ENCODE peak calls at places on chromosomes 4 and X, in seven cellular contexts. B is BJ; F is COR-L47; M is AG09319; X is transverse colon; K is pancreas; P is activated CD4-positive, alpha-beta T cell treated with anti-CD3 and anti-CD28 coated beads, Interleukin-2, amount 50 U/mL, for 24 hours. J is an unnamed sample.

GRCh38 chrX:130082244-130083106 is 27.8 kb downstream of the ELF4 start:
- DNase-seq in B (no peak), F (no peak), M (no peak), X (peak), K (no peak), P (peak), J (no peak)

GRCh38 chrX:118423558-118423957 is 72.1 kb upstream of the DOCK11 start:
- DNase-seq in B (no peak), F (no peak), M (no peak), X (no peak), K (no peak), P (no peak), J (no peak)

GRCh38 chr4:99134586-99134985 is 9.5 kb downstream of the ADH4 start:
- DNase-seq in B (no peak), F (no peak), M (no peak), X (no peak), K (no peak), P (no peak), J (no peak)

GRCh38 chr4:38145741-38146140 is 185.5 kb downstream of the PTTG2 start:
- DNase-seq in B (no peak), F (no peak), M (no peak), X (no peak), K (no peak), P (no peak), J (no peak)

GRCh38 chr4:85555210-85555609 is 80.3 kb downstream of the ARHGAP24 start:
- DNase-seq in B (no peak), F (no peak), M (no peak), X (no peak), K (no peak), P (no peak), J (no peak)

GRCh38 chr4:7425591-7426468 is 8.9 kb downstream of the PSAPL1 start:
- DNase-seq in B (no peak), F (no peak), M (no peak), X (peak), K (no peak), P (no peak), J (no peak)

GRCh38 chrX:71095971-71096701 is 485 bp downstream of the FOXO4 start:
- DNase-seq in B (no peak), F (no peak), M (no peak), X (peak), K (peak), P (no peak), J (peak)

GRCh38 chr4:40594261-40595178 is 35.1 kb downstream of the RBM47 start:
- DNase-seq in B (no peak), F (no peak), M (peak), X (no peak), K (no peak), P (no peak), J (no peak)

GRCh38 chrX:103464774-103465117 is 54.5 kb downstream of the RAB40A start:
- DNase-seq in B (no peak), F (peak), M (no peak), X (peak), K (no peak), P (peak), J (peak)

GRCh38 chr4:2341261-2341841 is 77.1 kb downstream of the ZFYVE28 start:
- DNase-seq in B (no peak), F (no peak), M (no peak), X (no peak), K (peak), P (no peak), J (no peak)

GRCh38 chrX:93591398-93591797 is 82.0 kb downstream of the NAP1L3 start:
- DNase-seq in B (no peak), F (no peak), M (no peak), X (no peak), K (no peak), P (no peak), J (no peak)

GRCh38 chrX:144768540-144768939 is 478.8 kb upstream of the SPANXN1 start:
- DNase-seq in B (no peak), F (no peak), M (no peak), X (no peak), K (no peak), P (no peak), J (no peak)

GRCh38 chr4:1042352-1043025 is 31.1 kb downstream of the FGFRL1 start:
- DNase-seq in B (no peak), F (no peak), M (no peak), X (no peak), K (no peak), P (no peak), J (no peak)

GRCh38 chrX:15848576-15848975 is 6.0 kb downstream of the AP1S2 start:
- DNase-seq in B (no peak), F (no peak), M (peak), X (no peak), K (no peak), P (no peak), J (no peak)

GRCh38 chr4:132709024-132709423 is 440.1 kb upstream of the PCDH10 start:
- DNase-seq in B (no peak), F (no peak), M (no peak), X (no peak), K (no peak), P (no peak), J (no peak)

GRCh38 chr4:112523008-112523440 is 7.0 kb upstream of the NEUROG2 start:
- DNase-seq in B (no peak), F (no peak), M (no peak), X (peak), K (peak), P (no peak), J (no peak)

GRCh38 chrX:130083656-130084382 is 26.5 kb downstream of the ELF4 start:
- DNase-seq in B (no peak), F (no peak), M (no peak), X (no peak), K (no peak), P (no peak), J (no peak)

GRCh38 chr4:16897991-16898827 is at the start of gene LDB2:
- DNase-seq in B (peak), F (no peak), M (peak), X (peak), K (no peak), P (no peak), J (no peak)

GRCh38 chrX:153646620-153647373 is at the start of gene DUSP9:
- DNase-seq in B (no peak), F (no peak), M (no peak), X (no peak), K (peak), P (no peak), J (no peak)

GRCh38 chr4:124583797-124584196 is 128.7 kb downstream of the ANKRD50 start:
- DNase-seq in B (no peak), F (no peak), M (no peak), X (no peak), K (no peak), P (no peak), J (no peak)

GRCh38 chr4:8282742-8283141 is 13.2 kb downstream of the HTRA3 start:
- DNase-seq in B (no peak), F (no peak), M (no peak), X (no peak), K (peak), P (no peak), J (no peak)

GRCh38 chr4:7581477-7581876 is 146.7 kb upstream of the PSAPL1 start:
- DNase-seq in B (no peak), F (no peak), M (no peak), X (no peak), K (no peak), P (no peak), J (no peak)

GRCh38 chr4:30718889-30719252 is 1.3 kb upstream of the PCDH7 start:
- DNase-seq in B (no peak), F (peak), M (no peak), X (no peak), K (no peak), P (no peak), J (no peak)

GRCh38 chr4:125398263-125398662 is 83.5 kb downstream of the FAT4 start:
- DNase-seq in B (no peak), F (no peak), M (no peak), X (no peak), K (no peak), P (no peak), J (no peak)

GRCh38 chrX:119784747-119785446 is 6.5 kb downstream of the RPL39 start:
- DNase-seq in B (no peak), F (no peak), M (no peak), X (peak), K (no peak), P (peak), J (peak)

GRCh38 chrX:108091878-108092291 is 307 bp downstream of the ATG4A start:
- DNase-seq in B (no peak), F (peak), M (no peak), X (no peak), K (no peak), P (peak), J (no peak)

GRCh38 chr4:102707150-102707549 is 53.6 kb downstream of the MANBA start:
- DNase-seq in B (no peak), F (no peak), M (no peak), X (no peak), K (no peak), P (no peak), J (no peak)

GRCh38 chrX:22542641-22543040 is 269.9 kb downstream of the CBLL2 start:
- DNase-seq in B (no peak), F (no peak), M (no peak), X (no peak), K (no peak), P (no peak), J (no peak)

GRCh38 chr4:1567808-1568581 is 116.1 kb downstream of the FAM53A start:
- DNase-seq in B (no peak), F (no peak), M (no peak), X (no peak), K (peak), P (no peak), J (no peak)

GRCh38 chr4:139795915-139796314 is 130.3 kb downstream of the MGST2 start:
- DNase-seq in B (no peak), F (no peak), M (peak), X (no peak), K (no peak), P (no peak), J (no peak)

GRCh38 chrX:13190051-13190450 is 129.8 kb downstream of the ATXN3L start:
- DNase-seq in B (no peak), F (no peak), M (no peak), X (no peak), K (no peak), P (no peak), J (no peak)